ENCODE peak calls at places on chromosomes 13 and 19, in six cellular contexts. N is endothelial cell of umbilical vein, E is A549, M is GM12878, S is K562, U is HCT116. V is an unnamed sample.
A peak's percentile ranks its signal among the peaks of the same experiment; 100 is the strongest.

GRCh38 chr19:20612711-20613316 is 47.2 kb upstream of the ZNF737 start:
- DNase-seq in M (no peak), E (no peak), N (no peak), U (no peak), S (no peak), V (no peak)

GRCh38 chr13:107209811-107210210 is 641.9 kb upstream of the ARGLU1 start:
- DNase-seq in S (no peak), N (peak; percentile 79), U (no peak), M (no peak), E (no peak), V (no peak)

GRCh38 chr19:342801-343421 is 1.7 kb downstream of the MIER2 start:
- DNase-seq in S (peak; percentile 69), U (peak; percentile 26), M (peak; percentile 15), N (peak; percentile 98), E (no peak), V (peak; percentile 78)

GRCh38 chr13:49776871-49777270 is 15.6 kb downstream of the KPNA3 start:
- DNase-seq in M (no peak), E (no peak), S (no peak), N (no peak), U (no peak), V (no peak)

GRCh38 chr19:15038304-15038703 is 11.0 kb upstream of the CASP14 start:
- DNase-seq in S (no peak), E (no peak), N (no peak), M (no peak), U (no peak), V (no peak)

GRCh38 chr19:17281391-17282304 is at the start of gene ANKLE1:
- DNase-seq in S (peak; percentile 63), E (no peak), N (no peak), M (peak; percentile 32), U (no peak), V (peak; percentile 89)

GRCh38 chr19:7074705-7075282 is 5.3 kb downstream of the ZNF557 start:
- DNase-seq in M (no peak), U (no peak), S (no peak), E (no peak), N (no peak), V (no peak)

GRCh38 chr13:48192536-48192935 is 40.5 kb upstream of the ITM2B start:
- DNase-seq in S (no peak), E (no peak), U (no peak), N (no peak), M (no peak), V (no peak)

GRCh38 chr19:42606660-42607351 is 12.1 kb upstream of the CEACAM8 start:
- DNase-seq in S (peak; percentile 69), N (peak; percentile 8), M (no peak), U (peak; percentile 37), E (peak; percentile 80), V (peak; percentile 47)

GRCh38 chr19:33639034-33639681 is 17.4 kb downstream of the CHST8 start:
- DNase-seq in E (no peak), U (no peak), M (no peak), N (no peak), S (no peak), V (no peak)

GRCh38 chr13:92994056-92994455 is 232.6 kb upstream of the GPC6 start:
- DNase-seq in E (no peak), S (no peak), U (no peak), N (no peak), M (no peak), V (no peak)

GRCh38 chr19:47190167-47190727 is 40.8 kb downstream of the BBC3 start:
- DNase-seq in M (no peak), N (peak; percentile 97), U (peak; percentile 93), E (peak; percentile 92), S (no peak), V (no peak)

GRCh38 chr13:110689041-110689440 is 16.9 kb downstream of the CARS2 start:
- DNase-seq in U (no peak), M (no peak), N (no peak), E (no peak), S (no peak), V (no peak)

GRCh38 chr19:2716722-2717637 is 4.2 kb downstream of the DIRAS1 start:
- DNase-seq in U (no peak), N (no peak), E (no peak), M (no peak), S (no peak), V (no peak)

GRCh38 chr19:43798546-43799409 is 3.5 kb downstream of the LYPD5 start:
- DNase-seq in N (no peak), E (peak; percentile 30), U (peak; percentile 70), S (peak; percentile 71), M (no peak), V (peak; percentile 6)

GRCh38 chr13:28409648-28410047 is 85.3 kb downstream of the FLT1 start:
- DNase-seq in M (no peak), E (no peak), N (no peak), S (no peak), U (no peak), V (no peak)

GRCh38 chr19:47100290-47100689 is 13.3 kb downstream of the ZC3H4 start:
- DNase-seq in M (no peak), U (no peak), N (no peak), E (peak; percentile 55), S (peak; percentile 18), V (peak; percentile 56)

GRCh38 chr19:12035220-12036172 is at the start of gene ZNF433:
- DNase-seq in M (no peak), N (peak; percentile 76), E (no peak), U (no peak), S (peak; percentile 86), V (no peak)
- TF ChIP-seq POLR2A in M (peak; percentile 91), N (peak; percentile 68), E (no peak), U (no peak), S (peak; percentile 76), V (no peak)

GRCh38 chr19:41371541-41371940 is 4.8 kb upstream of the TMEM91 start:
- DNase-seq in S (no peak), N (no peak), E (no peak), U (no peak), M (no peak), V (no peak)
- TF ChIP-seq MAX in S (no peak), N (no peak), E (no peak), U (no peak), M (no peak), V (no peak)

DNA sequence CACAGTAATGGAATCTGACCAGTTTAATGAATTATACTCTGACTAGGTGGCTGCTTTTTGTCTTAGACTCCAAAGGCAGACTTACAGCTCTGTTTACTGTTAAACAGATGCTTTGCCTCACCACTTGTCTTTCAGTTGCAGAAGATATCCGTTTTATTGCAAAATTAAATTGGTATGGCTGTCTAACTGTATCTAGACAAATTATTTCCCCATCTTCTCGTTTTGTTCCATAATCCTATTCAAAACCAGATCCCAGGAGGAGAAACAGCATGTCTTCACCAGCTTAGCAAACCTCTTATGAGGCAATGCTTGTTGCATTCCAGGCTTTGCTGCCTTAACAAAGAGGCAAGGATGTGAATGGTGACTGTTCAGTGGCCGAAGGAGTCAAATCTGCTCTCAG is 215.6 kb downstream of the TDRD3 start:
- DNase-seq in M (no peak), E (no peak), S (no peak), N (no peak), U (no peak), V (no peak)
- TF ChIP-seq POLR2A in M (no peak), E (no peak), S (no peak), N (no peak), U (no peak), V (no peak)

DNA sequence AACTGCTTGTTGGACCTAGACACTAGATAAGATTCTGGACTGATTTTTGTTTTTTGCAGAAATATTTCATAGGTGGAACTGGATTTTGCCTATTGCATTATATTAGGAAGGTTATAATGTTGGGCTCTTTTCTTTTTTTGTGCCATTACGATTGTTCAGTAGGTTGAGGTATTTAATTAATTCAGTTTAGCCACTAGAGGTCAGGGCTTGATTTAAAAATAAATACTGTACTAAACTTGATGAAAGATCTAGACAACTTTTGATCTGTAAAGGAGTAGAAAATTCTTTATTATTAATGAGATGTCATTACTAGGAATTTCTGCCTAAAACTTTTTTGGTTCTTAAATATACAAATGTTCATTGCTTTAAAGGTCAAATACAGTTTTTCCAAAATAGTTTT is 15.2 kb upstream of the SUPT20H start:
- DNase-seq in E (peak; percentile 11), U (peak; percentile 8), S (no peak), N (peak; percentile 30), M (no peak), V (peak; percentile 37)
- TF ChIP-seq MAX in E (no peak), U (no peak), S (no peak), N (no peak), M (no peak), V (no peak)

DNA sequence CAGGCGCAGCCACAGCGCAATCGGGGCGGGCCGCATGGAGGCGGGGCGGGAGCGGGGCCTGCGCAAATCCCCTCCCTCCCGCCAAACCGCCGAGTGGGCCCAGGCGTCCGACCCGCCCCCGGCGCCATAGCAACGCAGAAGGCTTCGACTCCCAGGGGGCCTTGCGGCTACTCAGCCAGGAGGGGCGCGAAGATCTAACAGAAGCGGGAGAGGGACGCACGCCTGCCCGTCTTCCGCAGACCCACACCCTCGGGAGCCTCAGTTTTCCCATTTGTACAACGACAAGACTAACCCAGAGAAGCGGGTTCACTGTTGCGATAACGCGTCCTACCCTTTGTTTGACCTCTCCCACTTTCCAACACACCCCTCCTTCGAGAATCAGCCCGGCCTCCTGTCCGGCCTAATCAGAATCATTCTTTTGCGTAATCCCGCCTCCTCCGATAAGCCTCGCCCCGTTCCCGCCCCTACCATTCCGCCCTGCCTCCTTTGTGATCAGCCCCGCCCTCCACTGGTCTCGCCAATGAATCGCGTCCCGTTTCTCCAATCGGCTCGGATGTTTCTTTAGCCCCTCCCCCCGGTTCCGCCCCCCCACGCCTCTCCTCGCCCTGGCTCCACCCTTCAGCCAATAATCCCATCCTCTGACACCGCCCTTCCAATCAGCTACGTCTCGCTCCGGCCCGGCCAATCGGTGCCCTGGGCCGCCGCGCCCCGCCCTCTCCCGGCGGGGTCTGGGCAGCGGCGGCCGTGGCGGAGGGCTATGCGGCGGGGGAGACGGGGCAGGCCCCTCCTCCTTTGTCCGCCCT is at the start of gene PCSK4:
- DNase-seq in S (peak; percentile 97), M (peak; percentile 87), N (peak; percentile 99), E (peak; percentile 99), U (peak; percentile 98), V (peak; percentile 96)
- TF ChIP-seq POLR2A in S (no peak), M (no peak), N (peak; percentile 8), E (peak; percentile 28), U (peak; percentile 40), V (no peak)

DNA sequence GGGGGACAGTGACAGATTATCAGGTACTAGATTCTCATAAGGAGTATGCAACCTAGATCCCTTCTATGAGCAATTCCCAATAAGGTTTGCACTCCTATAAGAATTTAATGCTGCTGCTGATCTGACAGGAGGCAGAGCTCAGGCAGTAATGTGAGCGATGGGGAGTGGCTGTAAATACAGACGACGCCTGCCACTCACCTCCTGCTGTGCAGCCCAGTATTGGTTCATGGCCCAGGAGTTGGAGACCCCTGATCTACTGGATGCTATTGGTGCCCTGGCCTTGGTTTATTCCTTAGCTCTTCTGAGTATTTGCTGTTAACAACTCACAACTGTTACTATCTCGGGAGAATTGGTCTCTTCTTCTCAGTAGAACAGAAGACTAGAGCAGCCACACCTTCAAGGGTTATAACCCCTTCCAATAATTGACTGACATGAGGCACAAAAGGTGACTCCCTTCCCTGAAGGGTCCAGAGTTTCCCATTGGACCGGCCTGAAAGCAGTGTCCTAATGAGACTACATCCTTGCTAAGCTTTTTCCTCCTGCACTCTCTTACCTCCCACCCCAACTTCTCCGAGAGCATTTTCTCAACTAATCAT is 35.0 kb upstream of the RBM26 start:
- DNase-seq in M (no peak), S (no peak), E (no peak), U (no peak), N (no peak), V (no peak)
- TF ChIP-seq MAX in M (no peak), S (no peak), E (no peak), U (no peak), N (no peak), V (no peak)